ENCODE peak calls at places on chromosomes 5 and 9, in ten cellular contexts. One of them, this sample, is unnamed. For H3K9me3 and H3K36me3, the result is how much of the 10 kb centered on the place peaks cover.

GRCh38 chr9:100641166-100641565 is 63.3 kb downstream of the CAVIN4 start:
- DNase-seq in Peyer's patch: no peak
- DNase-seq in PC-9: no peak
- DNase-seq in mammary epithelial cell: no peak
- DNase-seq in CD8-positive, alpha-beta T cell: no peak
- DNase-seq in body of pancreas: no peak
- DNase-seq in breast epithelium: no peak
- DNase-seq in neural progenitor cell: no peak
- DNase-seq in CD8-positive, alpha-beta memory T cell: no peak
- DNase-seq in lung: no peak
- DNase-seq in this sample: no peak

GRCh38 chr5:56833325-56833724 is 18.0 kb downstream of the MAP3K1 start:
- DNase-seq in Peyer's patch: no peak
- DNase-seq in PC-9: peak
- DNase-seq in mammary epithelial cell: no peak
- DNase-seq in CD8-positive, alpha-beta T cell: no peak
- DNase-seq in body of pancreas: no peak
- DNase-seq in breast epithelium: no peak
- DNase-seq in neural progenitor cell: no peak
- DNase-seq in CD8-positive, alpha-beta memory T cell: no peak
- DNase-seq in lung: no peak
- DNase-seq in this sample: no peak

GRCh38 chr5:73278693-73279092 is 105.7 kb downstream of the TMEM174 start:
- DNase-seq in Peyer's patch: no peak
- DNase-seq in PC-9: peak
- DNase-seq in mammary epithelial cell: peak
- DNase-seq in CD8-positive, alpha-beta T cell: no peak
- DNase-seq in body of pancreas: peak
- DNase-seq in breast epithelium: peak
- DNase-seq in neural progenitor cell: no peak
- DNase-seq in CD8-positive, alpha-beta memory T cell: no peak
- DNase-seq in lung: peak
- DNase-seq in this sample: no peak

GRCh38 chr5:170430871-170431437 is 41.8 kb upstream of the KCNMB1 start:
- DNase-seq in Peyer's patch: no peak
- DNase-seq in PC-9: no peak
- DNase-seq in mammary epithelial cell: no peak
- DNase-seq in CD8-positive, alpha-beta T cell: no peak
- DNase-seq in body of pancreas: no peak
- DNase-seq in breast epithelium: no peak
- DNase-seq in neural progenitor cell: no peak
- DNase-seq in CD8-positive, alpha-beta memory T cell: no peak
- DNase-seq in lung: no peak
- DNase-seq in this sample: no peak

GRCh38 chr5:173925449-173926071 is 37.4 kb downstream of the CPEB4 start:
- DNase-seq in Peyer's patch: peak
- DNase-seq in PC-9: no peak
- DNase-seq in mammary epithelial cell: no peak
- DNase-seq in CD8-positive, alpha-beta T cell: peak
- DNase-seq in body of pancreas: peak
- DNase-seq in breast epithelium: no peak
- DNase-seq in neural progenitor cell: peak
- DNase-seq in CD8-positive, alpha-beta memory T cell: peak
- DNase-seq in lung: no peak
- DNase-seq in this sample: peak

GRCh38 chr5:119054082-119054481 is 16.8 kb upstream of the DMXL1 start:
- DNase-seq in Peyer's patch: no peak
- DNase-seq in PC-9: peak
- DNase-seq in mammary epithelial cell: no peak
- DNase-seq in CD8-positive, alpha-beta T cell: no peak
- DNase-seq in body of pancreas: no peak
- DNase-seq in breast epithelium: no peak
- DNase-seq in neural progenitor cell: no peak
- DNase-seq in CD8-positive, alpha-beta memory T cell: no peak
- DNase-seq in lung: no peak
- DNase-seq in this sample: no peak

GRCh38 chr5:107809201-107810034 is 138.7 kb upstream of the EFNA5 start:
- DNase-seq in Peyer's patch: no peak
- DNase-seq in PC-9: no peak
- DNase-seq in mammary epithelial cell: no peak
- DNase-seq in CD8-positive, alpha-beta T cell: no peak
- DNase-seq in body of pancreas: no peak
- DNase-seq in breast epithelium: no peak
- DNase-seq in neural progenitor cell: peak
- DNase-seq in CD8-positive, alpha-beta memory T cell: no peak
- DNase-seq in lung: no peak
- DNase-seq in this sample: no peak

GRCh38 chr9:38182321-38182720 is 113.3 kb upstream of the SHB start:
- DNase-seq in Peyer's patch: no peak
- DNase-seq in PC-9: no peak
- DNase-seq in mammary epithelial cell: peak
- DNase-seq in CD8-positive, alpha-beta T cell: no peak
- DNase-seq in body of pancreas: peak
- DNase-seq in breast epithelium: no peak
- DNase-seq in neural progenitor cell: no peak
- DNase-seq in CD8-positive, alpha-beta memory T cell: no peak
- DNase-seq in lung: no peak
- DNase-seq in this sample: peak

GRCh38 chr9:99732715-99733114 is 89.0 kb upstream of the NR4A3 start:
- DNase-seq in Peyer's patch: no peak
- DNase-seq in PC-9: no peak
- DNase-seq in mammary epithelial cell: no peak
- DNase-seq in CD8-positive, alpha-beta T cell: no peak
- DNase-seq in body of pancreas: no peak
- DNase-seq in breast epithelium: no peak
- DNase-seq in neural progenitor cell: no peak
- DNase-seq in CD8-positive, alpha-beta memory T cell: no peak
- DNase-seq in lung: no peak
- DNase-seq in this sample: peak

GRCh38 chr5:45796959-45797553 is 100.9 kb upstream of the HCN1 start:
- DNase-seq in Peyer's patch: no peak
- DNase-seq in PC-9: no peak
- DNase-seq in mammary epithelial cell: no peak
- DNase-seq in CD8-positive, alpha-beta T cell: no peak
- DNase-seq in body of pancreas: no peak
- DNase-seq in breast epithelium: no peak
- DNase-seq in neural progenitor cell: peak
- DNase-seq in CD8-positive, alpha-beta memory T cell: no peak
- DNase-seq in lung: no peak
- DNase-seq in this sample: peak
- H3K9me3 ChIP-seq in Peyer's patch: under half
- H3K9me3 ChIP-seq in PC-9: under half
- H3K9me3 ChIP-seq in mammary epithelial cell: under half
- H3K9me3 ChIP-seq in CD8-positive, alpha-beta T cell: under half
- H3K9me3 ChIP-seq in body of pancreas: under half
- H3K9me3 ChIP-seq in breast epithelium: under half
- H3K9me3 ChIP-seq in neural progenitor cell: under half
- H3K9me3 ChIP-seq in CD8-positive, alpha-beta memory T cell: under half
- H3K9me3 ChIP-seq in lung: under half
- H3K9me3 ChIP-seq in this sample: under half

GRCh38 chr9:117325789-117326185 is 89.1 kb downstream of the ASTN2 start:
- DNase-seq in Peyer's patch: no peak
- DNase-seq in PC-9: no peak
- DNase-seq in mammary epithelial cell: no peak
- DNase-seq in CD8-positive, alpha-beta T cell: no peak
- DNase-seq in body of pancreas: no peak
- DNase-seq in breast epithelium: no peak
- DNase-seq in neural progenitor cell: no peak
- DNase-seq in CD8-positive, alpha-beta memory T cell: no peak
- DNase-seq in lung: no peak
- DNase-seq in this sample: no peak

GRCh38 chr9:117323390-117323789 is 91.5 kb downstream of the ASTN2 start:
- DNase-seq in Peyer's patch: no peak
- DNase-seq in PC-9: no peak
- DNase-seq in mammary epithelial cell: no peak
- DNase-seq in CD8-positive, alpha-beta T cell: no peak
- DNase-seq in body of pancreas: no peak
- DNase-seq in breast epithelium: no peak
- DNase-seq in neural progenitor cell: no peak
- DNase-seq in CD8-positive, alpha-beta memory T cell: no peak
- DNase-seq in lung: no peak
- DNase-seq in this sample: no peak

GRCh38 chr9:117325110-117325788 is 89.6 kb downstream of the ASTN2 start:
- DNase-seq in Peyer's patch: no peak
- DNase-seq in PC-9: no peak
- DNase-seq in mammary epithelial cell: no peak
- DNase-seq in CD8-positive, alpha-beta T cell: no peak
- DNase-seq in body of pancreas: no peak
- DNase-seq in breast epithelium: no peak
- DNase-seq in neural progenitor cell: no peak
- DNase-seq in CD8-positive, alpha-beta memory T cell: no peak
- DNase-seq in lung: no peak
- DNase-seq in this sample: no peak
- H3K36me3 ChIP-seq in Peyer's patch: under half
- H3K36me3 ChIP-seq in PC-9: under half
- H3K36me3 ChIP-seq in mammary epithelial cell: under half
- H3K36me3 ChIP-seq in CD8-positive, alpha-beta T cell: under half
- H3K36me3 ChIP-seq in body of pancreas: under half
- H3K36me3 ChIP-seq in breast epithelium: under half
- H3K36me3 ChIP-seq in neural progenitor cell: under half
- H3K36me3 ChIP-seq in CD8-positive, alpha-beta memory T cell: under half
- H3K36me3 ChIP-seq in lung: under half
- H3K36me3 ChIP-seq in this sample: under half

DNA sequence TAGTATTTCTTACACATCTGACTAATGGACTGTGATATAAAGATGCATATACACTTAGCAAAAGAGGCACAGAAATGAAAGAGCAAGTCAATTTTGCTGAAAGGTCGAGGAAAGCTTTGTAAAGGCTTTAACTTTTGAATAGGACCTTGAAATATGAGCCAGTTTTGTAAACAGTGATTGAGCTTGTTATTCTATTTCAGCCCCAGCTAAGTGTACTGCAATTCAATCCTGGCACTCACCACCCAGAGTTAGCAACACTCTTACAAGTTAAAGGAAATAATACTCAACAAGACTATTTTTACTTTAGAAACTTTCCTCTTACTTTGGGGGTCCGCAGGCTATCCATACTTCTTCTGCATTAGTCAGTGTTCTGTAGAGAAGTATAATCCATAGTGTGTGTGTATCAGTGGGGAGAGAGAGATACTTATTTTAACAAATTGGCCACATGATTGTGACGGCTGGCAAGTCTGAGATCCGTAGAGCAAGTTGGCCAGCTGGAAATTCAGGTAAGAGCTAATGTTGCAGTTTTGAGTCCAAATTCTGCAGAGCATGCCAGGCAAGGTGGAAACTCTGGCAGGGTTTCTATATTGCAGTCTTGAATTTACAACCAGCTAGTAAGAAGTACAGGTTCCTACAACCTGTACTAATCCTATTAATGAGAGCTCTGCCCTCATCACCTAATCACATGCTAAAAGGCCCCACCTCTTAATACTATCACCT is 33.5 kb downstream of the IL7R start:
- DNase-seq in Peyer's patch: no peak
- DNase-seq in PC-9: peak
- DNase-seq in mammary epithelial cell: no peak
- DNase-seq in CD8-positive, alpha-beta T cell: no peak
- DNase-seq in body of pancreas: no peak
- DNase-seq in breast epithelium: no peak
- DNase-seq in neural progenitor cell: no peak
- DNase-seq in CD8-positive, alpha-beta memory T cell: no peak
- DNase-seq in lung: no peak
- DNase-seq in this sample: no peak
- H3K9me3 ChIP-seq in Peyer's patch: under half
- H3K9me3 ChIP-seq in PC-9: under half
- H3K9me3 ChIP-seq in mammary epithelial cell: under half
- H3K9me3 ChIP-seq in CD8-positive, alpha-beta T cell: under half
- H3K9me3 ChIP-seq in body of pancreas: under half
- H3K9me3 ChIP-seq in breast epithelium: under half
- H3K9me3 ChIP-seq in neural progenitor cell: under half
- H3K9me3 ChIP-seq in CD8-positive, alpha-beta memory T cell: under half
- H3K9me3 ChIP-seq in lung: under half
- H3K9me3 ChIP-seq in this sample: under half

GRCh38 chr9:123087359-123087888 is 54.0 kb downstream of the GPR21 start:
- DNase-seq in Peyer's patch: no peak
- DNase-seq in PC-9: no peak
- DNase-seq in mammary epithelial cell: no peak
- DNase-seq in CD8-positive, alpha-beta T cell: no peak
- DNase-seq in body of pancreas: no peak
- DNase-seq in breast epithelium: no peak
- DNase-seq in neural progenitor cell: no peak
- DNase-seq in CD8-positive, alpha-beta memory T cell: no peak
- DNase-seq in lung: no peak
- DNase-seq in this sample: no peak
- H3K36me3 ChIP-seq in Peyer's patch: under half
- H3K36me3 ChIP-seq in PC-9: under half
- H3K36me3 ChIP-seq in mammary epithelial cell: under half
- H3K36me3 ChIP-seq in CD8-positive, alpha-beta T cell: under half
- H3K36me3 ChIP-seq in body of pancreas: under half
- H3K36me3 ChIP-seq in breast epithelium: under half
- H3K36me3 ChIP-seq in neural progenitor cell: under half
- H3K36me3 ChIP-seq in CD8-positive, alpha-beta memory T cell: under half
- H3K36me3 ChIP-seq in lung: under half
- H3K36me3 ChIP-seq in this sample: under half

GRCh38 chr9:72990397-72991182 is 37.7 kb upstream of the ALDH1A1 start:
- DNase-seq in Peyer's patch: no peak
- DNase-seq in PC-9: no peak
- DNase-seq in mammary epithelial cell: no peak
- DNase-seq in CD8-positive, alpha-beta T cell: no peak
- DNase-seq in body of pancreas: no peak
- DNase-seq in breast epithelium: no peak
- DNase-seq in neural progenitor cell: no peak
- DNase-seq in CD8-positive, alpha-beta memory T cell: no peak
- DNase-seq in lung: no peak
- DNase-seq in this sample: no peak
- H3K9me3 ChIP-seq in Peyer's patch: under half
- H3K9me3 ChIP-seq in PC-9: under half
- H3K9me3 ChIP-seq in mammary epithelial cell: under half
- H3K9me3 ChIP-seq in CD8-positive, alpha-beta T cell: under half
- H3K9me3 ChIP-seq in body of pancreas: under half
- H3K9me3 ChIP-seq in breast epithelium: under half
- H3K9me3 ChIP-seq in neural progenitor cell: under half
- H3K9me3 ChIP-seq in CD8-positive, alpha-beta memory T cell: under half
- H3K9me3 ChIP-seq in lung: under half
- H3K9me3 ChIP-seq in this sample: under half